ENCODE peak calls at places on chromosomes 7 and 10, in four cellular contexts. N is neuronal stem cell, A is colonic mucosa, Z is sigmoid colon. Y is an unnamed sample.

GRCh38 chr10:1515780-1516491 is 221.4 kb downstream of the ADARB2 start:
- DNase-seq in N (no peak), A (no peak), Z (no peak), Y (no peak)

GRCh38 chr7:84722086-84722485 is 464.8 kb downstream of the SEMA3D start:
- DNase-seq in N (no peak), A (no peak), Z (no peak), Y (no peak)

GRCh38 chr10:90751107-90751997 is 106.5 kb downstream of the HTR7 start:
- DNase-seq in N (peak; percentile 47), A (peak; percentile 32), Z (no peak), Y (peak; percentile 39)

GRCh38 chr7:155950898-155951553 is 138.8 kb upstream of the SHH start:
- DNase-seq in N (no peak), A (no peak), Z (peak; percentile 46), Y (no peak)

GRCh38 chr10:7667262-7668141 is 736 bp upstream of the ITIH5 start:
- DNase-seq in N (peak; percentile 23), A (no peak), Z (peak; percentile 75), Y (peak; percentile 28)

GRCh38 chr10:75764974-75765551 is 333.6 kb downstream of the LRMDA start:
- DNase-seq in N (no peak), A (no peak), Z (no peak), Y (no peak)

GRCh38 chr7:131502810-131503545 is 53.5 kb downstream of the PODXL start:
- DNase-seq in N (no peak), A (no peak), Z (no peak), Y (no peak)

GRCh38 chr10:118590334-118590733 is 5.1 kb downstream of the PRLHR start:
- DNase-seq in N (no peak), A (no peak), Z (no peak), Y (no peak)

GRCh38 chr10:43093423-43094090 is 16.7 kb downstream of the RET start:
- DNase-seq in N (no peak), A (no peak), Z (no peak), Y (no peak)

GRCh38 chr7:46811529-46811928 is 770.4 kb downstream of the TNS3 start:
- DNase-seq in N (no peak), A (peak; percentile 22), Z (peak; percentile 68), Y (no peak)

GRCh38 chr10:100496567-100496966 is 23.1 kb downstream of the SEC31B start:
- DNase-seq in N (no peak), A (no peak), Z (no peak), Y (no peak)

GRCh38 chr7:16028103-16028502 is 341.6 kb upstream of the MEOX2 start:
- DNase-seq in N (no peak), A (no peak), Z (no peak), Y (no peak)

GRCh38 chr7:79553811-79554555 is 100.5 kb upstream of the MAGI2 start:
- DNase-seq in N (no peak), A (no peak), Z (no peak), Y (no peak)

GRCh38 chr10:73247509-73248258 is 629 bp upstream of the DNAJC9 start:
- DNase-seq in N (no peak), A (no peak), Z (no peak), Y (no peak)

GRCh38 chr10:21265622-21266021 is 259.9 kb downstream of the SKIDA1 start:
- DNase-seq in N (no peak), A (no peak), Z (no peak), Y (no peak)

GRCh38 chr10:16735626-16736025 is 81.6 kb downstream of the RSU1 start:
- DNase-seq in N (no peak), A (no peak), Z (no peak), Y (no peak)

GRCh38 chr7:44113764-44114354 is 9.5 kb downstream of the POLD2 start:
- DNase-seq in N (no peak), A (no peak), Z (no peak), Y (no peak)

GRCh38 chr7:18221377-18222290 is 194.0 kb upstream of the PRPS1L1 start:
- DNase-seq in N (no peak), A (no peak), Z (no peak), Y (no peak)

GRCh38 chr7:41916450-41916927 is 213.6 kb upstream of the INHBA start:
- DNase-seq in N (no peak), A (no peak), Z (peak; percentile 68), Y (no peak)

GRCh38 chr10:5519054-5519453 is 5.7 kb upstream of the CALML3 start:
- DNase-seq in N (no peak), A (no peak), Z (no peak), Y (no peak)

GRCh38 chr10:92290837-92291609 is at the start of the genes CPEB3 and MARCHF5:
- DNase-seq in N (peak; percentile 92), A (peak; percentile 96), Z (peak; percentile 98), Y (peak; percentile 89)

GRCh38 chr10:112498806-112499205 is 51.8 kb downstream of the VTI1A start:
- DNase-seq in N (no peak), A (no peak), Z (no peak), Y (no peak)

GRCh38 chr10:96025566-96025965 is 17.8 kb upstream of the CCNJ start:
- DNase-seq in N (no peak), A (no peak), Z (no peak), Y (no peak)

GRCh38 chr7:151491859-151492258 is 27.8 kb downstream of the RHEB start:
- DNase-seq in N (no peak), A (no peak), Z (no peak), Y (no peak)

GRCh38 chr10:9342865-9343450 is 1288.5 kb downstream of the GATA3 start:
- DNase-seq in N (peak; percentile 54), A (no peak), Z (no peak), Y (peak; percentile 62)

GRCh38 chr7:149773446-149774236 is at the start of gene ZNF467:
- DNase-seq in N (no peak), A (peak; percentile 74), Z (peak; percentile 90), Y (no peak)

GRCh38 chr7:149772236-149772820 is 1.1 kb downstream of the ZNF467 start:
- DNase-seq in N (peak; percentile 56), A (peak; percentile 27), Z (no peak), Y (no peak)

GRCh38 chr7:149774237-149775175 is 1.1 kb upstream of the ZNF467 start:
- DNase-seq in N (no peak), A (no peak), Z (no peak), Y (no peak)

GRCh38 chr7:149771696-149772235 is 1.6 kb downstream of the ZNF467 start:
- DNase-seq in N (peak; percentile 95), A (peak; percentile 90), Z (peak; percentile 96), Y (peak; percentile 95)

GRCh38 chr7:149772821-149773425 is 465 bp downstream of the ZNF467 start:
- DNase-seq in N (no peak), A (peak; percentile 29), Z (no peak), Y (peak; percentile 48)
- H3K4me1 ChIP-seq in N (peaks cover 14% of the 10 kb centered on the region), A (peaks cover 5% of the 10 kb centered on the region), Z (peaks cover 30% of the 10 kb centered on the region), Y (no peaks in the 10 kb centered on the region)

DNA sequence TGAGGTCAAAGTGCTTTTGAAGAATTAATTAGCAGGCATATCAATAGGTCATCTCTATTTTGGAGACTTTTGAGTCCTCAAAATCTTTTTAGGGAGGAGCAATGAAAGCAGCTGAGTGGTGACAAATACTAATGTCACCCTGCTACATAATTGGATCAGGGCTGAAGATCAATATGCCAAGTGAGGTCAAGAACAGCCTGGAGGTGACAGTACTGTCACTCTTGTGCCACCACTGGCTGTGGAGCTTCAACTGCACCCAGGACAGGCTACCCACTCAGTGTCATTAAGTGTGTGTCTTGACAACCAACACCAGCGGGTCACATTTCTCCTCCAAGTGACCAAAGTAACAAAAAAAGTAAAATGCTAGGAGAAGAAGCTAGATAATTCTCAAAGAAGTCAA is 167.8 kb downstream of the DOCK4 start:
- DNase-seq in N (no peak), A (no peak), Z (no peak), Y (no peak)
- H3K36me3 ChIP-seq in N (no peaks in the 10 kb centered on the region), A (no peaks in the 10 kb centered on the region), Z (no peaks in the 10 kb centered on the region), Y (no peaks in the 10 kb centered on the region)

DNA sequence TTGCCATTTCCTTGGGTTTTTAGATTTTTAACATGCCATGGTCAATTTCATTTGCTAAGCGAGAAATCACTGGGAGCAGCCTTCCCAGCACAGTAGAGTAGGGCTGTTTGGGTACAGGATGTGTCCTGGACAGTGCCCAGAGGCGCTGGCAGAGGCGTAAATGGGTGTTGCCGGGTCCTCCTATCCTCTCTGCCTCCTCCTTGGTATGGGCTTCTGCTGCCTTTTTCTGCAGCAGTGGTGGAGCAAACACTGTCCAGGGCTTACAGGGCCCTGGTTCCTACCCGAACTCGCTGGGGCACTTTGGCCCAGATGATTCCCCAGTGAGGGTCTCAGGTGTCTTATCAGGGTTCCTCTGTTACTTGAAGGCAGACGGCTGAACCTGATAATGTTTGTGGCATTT is 298.4 kb downstream of the RPS24 start:
- DNase-seq in N (no peak), A (peak; percentile 4), Z (peak; percentile 92), Y (no peak)
- H3K4me3 ChIP-seq in N (no peak overlapping the region), A (no peak overlapping the region), Z (no peak overlapping the region), Y (no peak overlapping the region)

DNA sequence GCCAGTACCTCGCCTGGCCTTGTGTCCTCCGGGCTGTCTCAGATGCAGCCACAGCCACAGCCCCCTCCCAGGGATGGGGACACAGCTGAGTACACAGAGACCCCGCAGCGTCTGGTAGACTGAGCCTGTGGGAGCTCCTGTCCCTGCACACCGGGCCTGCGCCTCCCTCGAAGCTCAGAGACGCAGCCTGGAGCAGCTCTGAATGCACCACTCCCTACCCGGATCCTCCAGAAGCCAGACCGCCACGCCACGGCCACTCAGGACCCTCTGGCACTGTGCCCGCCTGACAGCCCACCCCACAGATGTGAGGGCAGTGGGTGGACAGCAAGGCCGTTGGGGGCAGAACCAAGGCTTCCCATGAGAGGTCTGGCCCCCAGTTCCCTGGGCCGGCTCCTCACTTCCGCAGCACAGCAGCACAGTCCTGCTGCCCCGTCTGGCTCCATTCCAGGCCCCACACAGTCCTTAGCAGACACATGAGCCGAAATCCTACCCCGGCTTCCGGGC is 40.8 kb downstream of the PAPOLB start:
- DNase-seq in N (no peak), A (no peak), Z (peak; percentile 61), Y (no peak)
- H3K4me1 ChIP-seq in N (no peaks in the 10 kb centered on the region), A (no peaks in the 10 kb centered on the region), Z (no peaks in the 10 kb centered on the region), Y (no peaks in the 10 kb centered on the region)